ENCODE peak calls at places on chromosomes 2 and 18, in ten cellular contexts. F is aorta; M is osteoblast; G is A549; S is HAP-1; I is CD8-positive, alpha-beta memory T cell; T is DND-41; H is heart left ventricle; U is uterus; Z is left ventricle myocardium inferior. C is an unnamed sample.

GRCh38 chr2:171154348-171154747 is 6.3 kb downstream of the TLK1 start:
- DNase-seq in F (no peak), M (no peak), G (no peak), S (no peak), I (no peak), T (no peak), H (no peak), U (no peak), Z (no peak), C (no peak)

GRCh38 chr2:48045613-48046012 is 139.3 kb upstream of the FBXO11 start:
- DNase-seq in F (no peak), M (no peak), G (no peak), S (no peak), I (no peak), T (no peak), H (no peak), U (no peak), Z (no peak), C (no peak)

GRCh38 chr2:240225660-240226475 is 85.4 kb upstream of the OTOS start:
- DNase-seq in F (no peak), M (peak; percentile 43), G (no peak), S (no peak), I (peak; percentile 15), T (no peak), H (peak; percentile 2), U (no peak), Z (no peak), C (peak; percentile 5)

GRCh38 chr2:126907671-126908070 is 9.0 kb downstream of the TEX51 start:
- DNase-seq in F (no peak), M (no peak), G (no peak), S (no peak), I (no peak), T (no peak), H (no peak), U (no peak), Z (no peak), C (no peak)

GRCh38 chr2:205629021-205629817 is 53.1 kb upstream of the NRP2 start:
- DNase-seq in F (no peak), M (no peak), G (no peak), S (no peak), I (no peak), T (no peak), H (no peak), U (no peak), Z (no peak), C (no peak)

GRCh38 chr2:45170191-45170975 is 161.1 kb upstream of the SIX2 start:
- DNase-seq in F (no peak), M (peak; percentile 88), G (no peak), S (no peak), I (no peak), T (no peak), H (no peak), U (no peak), Z (no peak), C (peak; percentile 22)

GRCh38 chr2:145411493-145411892 is 891.6 kb upstream of the ZEB2 start:
- DNase-seq in F (no peak), M (no peak), G (no peak), S (no peak), I (no peak), T (peak; percentile 79), H (no peak), U (no peak), Z (no peak), C (no peak)

GRCh38 chr2:70393881-70394280 is 92.0 kb upstream of the FAM136A start:
- DNase-seq in F (no peak), M (no peak), G (no peak), S (no peak), I (no peak), T (no peak), H (no peak), U (no peak), Z (no peak), C (no peak)

GRCh38 chr18:61694236-61694635 is 198.6 kb downstream of the RNF152 start:
- DNase-seq in F (no peak), M (no peak), G (no peak), S (no peak), I (no peak), T (no peak), H (no peak), U (no peak), Z (no peak), C (no peak)

GRCh38 chr18:12048827-12049175 is 44.8 kb upstream of the ANKRD62 start:
- DNase-seq in F (no peak), M (peak; percentile 91), G (no peak), S (no peak), I (no peak), T (no peak), H (no peak), U (no peak), Z (no peak), C (no peak)

GRCh38 chr2:138948070-138948539 is 167.9 kb upstream of the NXPH2 start:
- DNase-seq in F (no peak), M (peak; percentile 59), G (no peak), S (no peak), I (no peak), T (no peak), H (peak; percentile 21), U (no peak), Z (no peak), C (no peak)

GRCh38 chr2:174484573-174484972 is 2.3 kb downstream of the GPR155 start:
- DNase-seq in F (no peak), M (no peak), G (no peak), S (no peak), I (no peak), T (no peak), H (no peak), U (no peak), Z (no peak), C (no peak)

GRCh38 chr2:101026253-101026701 is 24.2 kb downstream of the RPL31 start:
- DNase-seq in F (no peak), M (peak; percentile 34), G (no peak), S (no peak), I (no peak), T (no peak), H (no peak), U (no peak), Z (no peak), C (no peak)

GRCh38 chr18:37481491-37481890 is 84.1 kb downstream of the CELF4 start:
- DNase-seq in F (no peak), M (peak; percentile 43), G (no peak), S (no peak), I (no peak), T (no peak), H (no peak), U (no peak), Z (no peak), C (no peak)

GRCh38 chr2:117801826-117802225 is 12.7 kb upstream of the DDX18 start:
- DNase-seq in F (no peak), M (peak; percentile 63), G (no peak), S (no peak), I (no peak), T (no peak), H (no peak), U (no peak), Z (no peak), C (no peak)

GRCh38 chr2:215764441-215765048 is 248.8 kb downstream of the MREG start:
- DNase-seq in F (no peak), M (peak; percentile 81), G (no peak), S (no peak), I (no peak), T (no peak), H (no peak), U (no peak), Z (no peak), C (no peak)

GRCh38 chr2:215713393-215713792 is 277.5 kb upstream of the FN1 start:
- DNase-seq in F (no peak), M (no peak), G (no peak), S (no peak), I (no peak), T (no peak), H (no peak), U (no peak), Z (no peak), C (no peak)

DNA sequence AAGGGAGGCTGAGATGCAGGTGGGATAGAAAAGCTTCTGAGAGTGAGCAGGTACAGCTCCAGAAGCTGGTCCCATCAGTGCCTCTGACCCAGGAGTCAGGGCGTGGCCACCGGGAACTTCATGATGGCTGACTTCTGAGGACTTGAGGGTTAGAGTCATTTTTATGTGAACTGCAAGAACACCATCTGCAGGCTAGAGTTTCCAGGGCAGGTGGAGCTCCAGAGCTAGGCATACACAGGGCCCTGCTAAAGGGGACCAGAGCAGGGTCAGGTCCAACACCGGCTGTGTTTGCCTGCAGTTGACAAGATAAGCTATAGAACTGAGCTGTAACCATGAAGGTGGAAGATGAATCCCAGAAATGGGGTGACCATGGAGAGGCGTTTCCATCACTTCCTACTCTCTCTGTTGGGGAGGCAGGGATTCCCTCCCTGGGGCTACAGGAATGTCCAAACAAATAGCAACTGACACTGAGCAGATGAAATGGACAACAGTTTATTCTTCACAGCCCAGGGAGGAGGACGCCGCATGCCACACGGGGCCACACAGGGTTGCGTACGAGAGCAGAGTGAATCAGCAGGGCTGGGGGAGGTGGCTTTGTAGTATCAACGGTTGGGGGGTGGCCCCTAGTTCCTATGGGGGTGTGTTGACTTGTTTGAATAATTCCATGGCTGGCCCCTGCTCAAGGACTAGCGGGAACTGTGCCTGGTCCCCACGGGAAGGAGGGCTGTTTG is 77.6 kb upstream of the ZNF516 start:
- DNase-seq in F (no peak), M (no peak), G (no peak), S (no peak), I (no peak), T (no peak), H (no peak), U (no peak), Z (no peak), C (no peak)
- H3K4me1 ChIP-seq in F (no peaks in the 10 kb centered on the region), M (peaks cover 5% of the 10 kb centered on the region), G (peaks cover 10% of the 10 kb centered on the region), S (no peaks in the 10 kb centered on the region), I (no peaks in the 10 kb centered on the region), T (no peaks in the 10 kb centered on the region), H (no peaks in the 10 kb centered on the region), U (no peaks in the 10 kb centered on the region), Z (no peaks in the 10 kb centered on the region), C (no peaks in the 10 kb centered on the region)

GRCh38 chr2:226793615-226794014 is 6.0 kb downstream of the IRS1 start:
- DNase-seq in F (no peak), M (no peak), G (no peak), S (no peak), I (no peak), T (no peak), H (no peak), U (no peak), Z (no peak), C (no peak)
- H3K4me1 ChIP-seq in F (peaks cover 5% of the 10 kb centered on the region), M (peaks cover 54% of the 10 kb centered on the region), G (peaks cover 67% of the 10 kb centered on the region), S (peaks cover 4% of the 10 kb centered on the region), I (peaks cover 16% of the 10 kb centered on the region), T (peaks cover 57% of the 10 kb centered on the region), H (peaks cover 87% of the 10 kb centered on the region), U (peaks cover 15% of the 10 kb centered on the region), Z (peaks cover 95% of the 10 kb centered on the region), C (no peaks in the 10 kb centered on the region)

DNA sequence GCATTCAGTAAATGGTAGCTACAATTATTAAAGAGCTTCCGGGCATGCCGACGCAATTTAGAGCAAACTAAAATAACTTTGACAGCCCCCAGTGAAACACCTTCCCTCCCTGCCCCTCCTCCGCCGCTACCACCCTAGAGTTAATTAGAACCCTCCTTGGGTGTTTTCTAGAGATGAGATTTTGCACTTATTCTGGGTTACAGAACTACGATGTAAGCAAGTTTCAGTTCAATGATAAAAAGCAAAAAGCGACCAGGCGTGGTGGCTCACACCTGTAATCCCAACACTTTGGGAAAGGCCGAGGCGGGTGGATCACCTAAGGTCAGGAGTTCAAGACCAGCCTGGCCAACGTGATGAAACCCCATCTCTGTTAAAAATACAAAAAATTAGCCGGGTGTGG is 32.6 kb downstream of the SMAD7 start:
- DNase-seq in F (no peak), M (no peak), G (no peak), S (no peak), I (peak; percentile 34), T (no peak), H (no peak), U (no peak), Z (no peak), C (no peak)
- H3K4me1 ChIP-seq in F (no peaks in the 10 kb centered on the region), M (peaks cover 47% of the 10 kb centered on the region), G (peaks cover 54% of the 10 kb centered on the region), S (no peaks in the 10 kb centered on the region), I (peaks cover 18% of the 10 kb centered on the region), T (no peaks in the 10 kb centered on the region), H (peaks cover 37% of the 10 kb centered on the region), U (peaks cover 12% of the 10 kb centered on the region), Z (peaks cover 37% of the 10 kb centered on the region), C (peaks cover 11% of the 10 kb centered on the region)

GRCh38 chr2:128155970-128156369 is 65.0 kb downstream of the UGGT1 start:
- DNase-seq in F (no peak), M (no peak), G (no peak), S (no peak), I (no peak), T (no peak), H (no peak), U (no peak), Z (no peak), C (no peak)
- H3K4me1 ChIP-seq in F (no peaks in the 10 kb centered on the region), M (no peaks in the 10 kb centered on the region), G (no peaks in the 10 kb centered on the region), S (no peaks in the 10 kb centered on the region), I (no peaks in the 10 kb centered on the region), T (no peaks in the 10 kb centered on the region), H (peaks cover 9% of the 10 kb centered on the region), U (no peaks in the 10 kb centered on the region), Z (peaks cover 19% of the 10 kb centered on the region), C (peaks cover 8% of the 10 kb centered on the region)

C was measured in testis.